ENCODE peak calls at places on chromosomes 1 and 21, in six cellular contexts. H, L, P, G, M and Q are unnamed samples.

GRCh38 chr21:17930102-17930501 is 110.9 kb upstream of the C21orf91 start:
- DNase-seq in P (no peak), H (no peak), G (no peak), M (peak), L (no peak), Q (no peak)

GRCh38 chr1:34763142-34763781 is 3.7 kb downstream of the GJB4 start:
- DNase-seq in P (no peak), H (peak), M (peak), L (no peak), G (peak), Q (no peak)

GRCh38 chr1:74652711-74653131 is 20.9 kb downstream of the ERICH3 start:
- DNase-seq in L (peak), G (no peak), P (no peak), H (peak), M (no peak), Q (no peak)

GRCh38 chr1:15624315-15624714 is 7.1 kb downstream of the DDI2 start:
- DNase-seq in M (no peak), H (no peak), L (no peak), P (no peak), G (no peak), Q (no peak)

GRCh38 chr1:186155594-186155993 is 219.5 kb downstream of the TPR start:
- DNase-seq in L (peak), H (peak), G (no peak), P (no peak), M (peak), Q (no peak)

GRCh38 chr21:33392586-33392985 is 10.6 kb upstream of the IFNGR2 start:
- DNase-seq in L (no peak), H (no peak), P (no peak), G (no peak), M (no peak), Q (no peak)

GRCh38 chr1:24920155-24920925 is 9.7 kb downstream of the RUNX3 start:
- DNase-seq in H (peak), G (no peak), L (no peak), P (no peak), M (no peak), Q (no peak)

GRCh38 chr1:203577874-203578464 is 48.7 kb upstream of the ATP2B4 start:
- DNase-seq in H (no peak), P (no peak), L (no peak), G (no peak), M (no peak), Q (no peak)

GRCh38 chr1:53589043-53589887 is 130.1 kb downstream of the DMRTB1 start:
- DNase-seq in L (no peak), G (peak), M (no peak), P (no peak), H (no peak), Q (no peak)

GRCh38 chr21:42223826-42224575 is 5.1 kb downstream of the ABCG1 start:
- DNase-seq in L (no peak), G (no peak), H (no peak), P (no peak), M (no peak), Q (no peak)

GRCh38 chr1:209363112-209363511 is 220.4 kb upstream of the CAMK1G start:
- DNase-seq in L (no peak), H (no peak), M (no peak), G (peak), P (no peak), Q (no peak)

GRCh38 chr1:156103521-156103947 is 11.0 kb upstream of the LMNA start:
- DNase-seq in P (no peak), M (no peak), G (no peak), H (peak), L (peak), Q (no peak)

GRCh38 chr1:106907795-106908194 is 148.7 kb upstream of the PRMT6 start:
- DNase-seq in P (no peak), H (no peak), M (no peak), G (no peak), L (no peak), Q (no peak)

GRCh38 chr21:30680586-30680985 is 37.9 kb downstream of the KRTAP20-3 start:
- DNase-seq in G (no peak), H (no peak), M (no peak), P (no peak), L (no peak), Q (no peak)

GRCh38 chr1:44044071-44044801 is 13.0 kb upstream of the SLC6A9 start:
- DNase-seq in H (no peak), M (no peak), P (no peak), L (no peak), G (no peak), Q (no peak)

GRCh38 chr1:219699870-219700269 is 87.0 kb upstream of the ZC3H11B start:
- DNase-seq in M (peak), L (peak), P (no peak), H (peak), G (no peak), Q (no peak)

GRCh38 chr1:20729155-20729931 is 3.2 kb downstream of the SH2D5 start:
- DNase-seq in M (no peak), H (no peak), P (no peak), G (no peak), L (no peak), Q (no peak)

GRCh38 chr1:192713921-192714320 is 78.0 kb downstream of the RGS13 start:
- DNase-seq in H (no peak), L (no peak), P (no peak), G (no peak), M (no peak), Q (no peak)

GRCh38 chr21:28793043-28793442 is 199.6 kb downstream of the LTN1 start:
- DNase-seq in M (no peak), G (no peak), L (peak), P (no peak), H (peak), Q (no peak)

GRCh38 chr1:6093611-6094010 is 47.9 kb downstream of the KCNAB2 start:
- DNase-seq in P (no peak), H (no peak), L (no peak), M (no peak), G (no peak), Q (no peak)

GRCh38 chr1:160879056-160879455 is 5.9 kb downstream of the ITLN1 start:
- DNase-seq in L (no peak), P (no peak), G (no peak), M (no peak), H (no peak), Q (no peak)

GRCh38 chr1:62097464-62097863 is 97.2 kb upstream of the L1TD1 start:
- DNase-seq in M (no peak), G (no peak), P (no peak), L (no peak), H (no peak), Q (no peak)

GRCh38 chr21:38306407-38306806 is 49.6 kb downstream of the KCNJ15 start:
- DNase-seq in M (no peak), L (no peak), G (no peak), H (peak), P (no peak), Q (no peak)

GRCh38 chr1:199774433-199775089 is 252.9 kb upstream of the NR5A2 start:
- DNase-seq in M (no peak), L (no peak), H (peak), P (no peak), G (no peak), Q (no peak)

GRCh38 chr1:241640867-241641542 is 836 bp upstream of the CHML start:
- DNase-seq in M (peak), P (no peak), H (no peak), L (peak), G (no peak), Q (no peak)

GRCh38 chr1:222877854-222878253 is 63.0 kb downstream of the DISP1 start:
- DNase-seq in G (no peak), H (no peak), P (no peak), L (no peak), M (no peak), Q (no peak)
- H3K14ac ChIP-seq in G (no peak), H (no peak), P (no peak), L (no peak), M (no peak), Q (no peak)

GRCh38 chr1:154772056-154772455 is 98.0 kb downstream of the KCNN3 start:
- DNase-seq in L (no peak), M (no peak), H (no peak), P (no peak), G (no peak), Q (no peak)
- H3K14ac ChIP-seq in L (no peak), M (no peak), H (no peak), P (no peak), G (no peak), Q (no peak)

DNA sequence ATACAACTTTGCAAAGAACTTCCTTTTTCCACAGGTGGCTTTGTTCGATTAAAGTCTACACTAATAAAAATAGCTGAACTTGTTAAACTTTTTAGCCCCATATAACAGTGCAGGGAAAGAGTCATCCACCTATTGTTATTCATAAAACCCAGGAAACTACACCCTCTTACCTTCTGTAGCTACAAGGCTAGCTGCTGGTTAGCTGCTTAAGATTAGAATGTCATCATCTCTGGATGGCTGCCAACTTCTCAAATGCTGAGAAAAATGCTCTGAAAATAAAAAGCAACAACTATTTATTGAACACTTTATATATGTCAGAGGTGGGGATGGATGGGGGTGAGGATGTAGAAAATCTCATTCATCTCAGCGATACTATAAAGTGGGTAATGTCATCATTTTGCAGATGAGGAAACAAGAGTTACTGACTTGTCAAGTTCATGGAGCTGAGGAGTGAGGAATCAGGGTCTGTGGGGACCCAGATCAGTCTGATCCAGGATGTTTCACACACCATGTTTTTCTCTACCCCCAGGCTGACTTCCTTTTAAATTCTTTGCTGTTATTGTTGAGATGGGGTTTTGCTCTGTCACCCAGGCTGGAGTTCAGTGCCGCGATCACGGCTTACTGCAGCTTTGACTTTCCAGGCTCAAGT is 17.1 kb downstream of the ATP5PF start:
- DNase-seq in M (no peak), G (no peak), L (peak), H (peak), P (no peak), Q (no peak)
- H3K14ac ChIP-seq in M (no peak), G (no peak), L (no peak), H (no peak), P (no peak), Q (no peak)

GRCh38 chr1:84736445-84736844 is 46.2 kb upstream of the SSX2IP start:
- DNase-seq in M (no peak), H (no peak), L (no peak), G (no peak), P (no peak), Q (no peak)

GRCh38 chr1:84738237-84738636 is 48.0 kb upstream of the SSX2IP start:
- DNase-seq in L (no peak), H (no peak), G (no peak), M (no peak), P (no peak), Q (no peak)

GRCh38 chr1:84736944-84737343 is 46.7 kb upstream of the SSX2IP start:
- DNase-seq in G (no peak), M (no peak), H (no peak), P (no peak), L (no peak), Q (no peak)

GRCh38 chr1:84737572-84737971 is 47.3 kb upstream of the SSX2IP start:
- DNase-seq in P (no peak), M (no peak), G (no peak), L (no peak), H (no peak), Q (no peak)

DNA sequence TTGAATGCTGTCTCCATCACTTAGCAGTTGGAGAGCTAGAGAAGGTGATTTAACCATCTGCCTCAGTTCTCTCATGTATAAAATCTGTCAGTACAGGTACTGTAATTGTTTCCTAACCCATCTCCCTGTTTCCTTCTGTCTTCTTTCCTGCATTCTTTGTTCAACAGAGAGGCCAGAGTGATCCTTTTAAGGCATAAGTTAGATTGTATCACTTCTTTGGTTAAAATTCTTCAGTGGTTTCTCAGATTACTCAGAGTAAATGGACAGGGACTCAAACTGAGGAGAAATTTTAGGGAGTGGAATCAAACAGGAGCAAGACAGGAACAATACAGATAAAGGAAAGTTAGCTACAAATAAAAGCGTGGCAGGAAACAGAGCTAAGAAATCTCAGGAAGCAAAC is 45.2 kb upstream of the SSX2IP start:
- DNase-seq in G (no peak), H (peak), L (no peak), M (no peak), P (no peak), Q (no peak)
- H3K14ac ChIP-seq in G (no peak), H (no peak), L (no peak), M (no peak), P (no peak), Q (no peak)

DNA sequence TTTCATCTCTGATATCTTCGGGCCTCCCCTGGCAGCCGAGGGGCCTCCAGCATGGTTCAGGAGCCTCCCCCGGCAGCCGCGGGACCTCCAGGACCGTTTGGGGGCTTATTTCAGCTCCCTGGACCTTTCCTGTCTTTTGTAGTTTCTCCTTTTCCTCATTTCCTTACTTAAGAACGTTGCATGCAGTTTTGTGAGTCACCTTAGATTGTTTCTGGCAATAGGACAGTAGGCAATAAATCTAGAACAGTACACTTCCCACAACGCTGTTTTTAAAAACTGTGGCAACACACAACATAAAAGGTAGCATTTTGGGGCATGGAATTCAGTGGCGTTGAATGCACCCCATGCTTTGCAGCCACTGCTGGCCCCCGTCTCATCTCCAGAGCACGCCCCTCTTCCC is 24.4 kb downstream of the FAAP20 start:
- DNase-seq in M (no peak), H (peak), L (no peak), P (no peak), G (no peak), Q (no peak)
- H3K14ac ChIP-seq in M (no peak), H (no peak), L (no peak), P (no peak), G (no peak), Q (no peak)

GRCh38 chr1:37392051-37392450 is 82.3 kb upstream of the ZC3H12A start:
- DNase-seq in P (no peak), M (no peak), G (no peak), L (no peak), H (no peak), Q (no peak)
- H3K14ac ChIP-seq in P (no peak), M (no peak), G (no peak), L (no peak), H (no peak), Q (no peak)

DNA sequence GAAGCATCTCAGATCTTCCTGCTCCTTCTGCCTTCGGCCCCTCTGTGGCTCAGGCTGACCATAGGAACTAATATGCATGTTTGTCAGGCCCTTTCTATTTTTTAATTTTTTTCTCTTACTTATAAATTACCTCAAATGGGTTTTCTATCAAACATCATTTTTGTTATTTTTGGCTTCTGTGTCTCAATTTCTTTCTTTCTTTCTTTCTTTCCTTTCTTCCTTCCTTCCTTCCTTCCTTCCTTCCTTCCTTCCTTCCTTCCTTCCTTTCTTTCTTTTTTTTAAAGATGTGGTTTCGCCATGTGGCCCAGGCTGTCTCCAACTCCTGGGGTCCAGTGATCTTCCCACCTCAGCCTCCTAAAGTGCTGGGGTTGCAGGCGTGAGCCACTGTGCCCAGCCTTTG is 36.2 kb upstream of the TLR5 start:
- DNase-seq in M (no peak), P (no peak), L (no peak), H (no peak), G (no peak), Q (no peak)
- H3K14ac ChIP-seq in M (no peak), P (no peak), L (no peak), H (no peak), G (no peak), Q (no peak)

GRCh38 chr1:7100479-7100878 is 315.2 kb downstream of the CAMTA1 start:
- DNase-seq in L (no peak), P (no peak), M (no peak), H (no peak), G (no peak), Q (no peak)
- H3K14ac ChIP-seq in L (no peak), P (no peak), M (no peak), H (no peak), G (no peak), Q (no peak)

GRCh38 chr1:109704173-109704572 is 7.9 kb upstream of the GSTM5 start:
- DNase-seq in L (no peak), G (no peak), H (peak), M (no peak), P (no peak), Q (no peak)

GRCh38 chr1:109705411-109705810 is 6.6 kb upstream of the GSTM5 start:
- DNase-seq in G (no peak), L (no peak), H (peak), M (no peak), P (no peak), Q (no peak)
- H3K14ac ChIP-seq in G (no peak), L (no peak), H (no peak), M (no peak), P (no peak), Q (no peak)